ENCODE peak calls at places on chromosomes 7 and 10, in six cellular contexts. C, E, I, K, L and X are unnamed samples.

GRCh38 chr10:133343557-133343956 is 3.6 kb upstream of the PRAP1 start:
- DNase-seq in C (no peak), E (no peak), I (no peak), K (no peak), L (no peak), X (no peak)

GRCh38 chr10:110260746-110261477 is 43.8 kb downstream of the SMNDC1 start:
- DNase-seq in C (no peak), E (no peak), I (no peak), K (no peak), L (no peak), X (no peak)

GRCh38 chr10:122102867-122103525 is 114.0 kb downstream of the TACC2 start:
- DNase-seq in C (no peak), E (no peak), I (no peak), K (no peak), L (no peak), X (no peak)

GRCh38 chr10:69360485-69361302 is 56.0 kb downstream of the TACR2 start:
- DNase-seq in C (no peak), E (peak), I (peak), K (peak), L (no peak), X (no peak)

GRCh38 chr7:99177165-99177564 is 30.8 kb downstream of the KPNA7 start:
- DNase-seq in C (no peak), E (no peak), I (no peak), K (no peak), L (no peak), X (no peak)

GRCh38 chr7:106423836-106424475 is 139.2 kb upstream of the NAMPT start:
- DNase-seq in C (no peak), E (no peak), I (no peak), K (no peak), L (no peak), X (no peak)

GRCh38 chr7:93409324-93409723 is 165.2 kb downstream of the CALCR start:
- DNase-seq in C (no peak), E (no peak), I (no peak), K (no peak), L (no peak), X (no peak)

GRCh38 chr7:131518626-131519025 is 37.8 kb downstream of the PODXL start:
- DNase-seq in C (no peak), E (no peak), I (no peak), K (no peak), L (no peak), X (no peak)

GRCh38 chr7:38318803-38319416 is 45.5 kb upstream of the TARP start:
- DNase-seq in C (peak), E (peak), I (no peak), K (peak), L (no peak), X (no peak)

GRCh38 chr7:1042161-1042833 is 2.0 kb upstream of the GPR146 start:
- DNase-seq in C (no peak), E (no peak), I (no peak), K (no peak), L (no peak), X (no peak)

GRCh38 chr10:11345224-11346054 is 266.0 kb downstream of the USP6NL start:
- DNase-seq in C (no peak), E (peak), I (no peak), K (no peak), L (no peak), X (no peak)

GRCh38 chr10:79266543-79267312 is 80.5 kb upstream of the PPIF start:
- DNase-seq in C (no peak), E (no peak), I (peak), K (peak), L (no peak), X (no peak)

GRCh38 chr10:100888957-100889356 is 23.8 kb upstream of the SLF2 start:
- DNase-seq in C (no peak), E (no peak), I (no peak), K (no peak), L (no peak), X (no peak)

GRCh38 chr10:96043895-96044580 is 655 bp downstream of the CCNJ start:
- DNase-seq in C (peak), E (peak), I (peak), K (no peak), L (peak), X (peak)

GRCh38 chr7:46854958-46855473 is 726.9 kb downstream of the TNS3 start:
- DNase-seq in C (no peak), E (no peak), I (no peak), K (no peak), L (no peak), X (no peak)

GRCh38 chr10:35493196-35494118 is 111.7 kb upstream of the GJD4 start:
- DNase-seq in C (no peak), E (peak), I (no peak), K (no peak), L (no peak), X (no peak)

GRCh38 chr7:80895056-80895455 is 23.8 kb downstream of the SEMA3C start:
- DNase-seq in C (no peak), E (no peak), I (no peak), K (no peak), L (no peak), X (no peak)

GRCh38 chr7:158377800-158378623 is 209.6 kb downstream of the PTPRN2 start:
- DNase-seq in C (no peak), E (no peak), I (no peak), K (no peak), L (no peak), X (no peak)

GRCh38 chr10:79128923-79129305 is 60.1 kb downstream of the ZMIZ1 start:
- DNase-seq in C (no peak), E (no peak), I (no peak), K (no peak), L (no peak), X (no peak)

GRCh38 chr7:27961255-27961654 is 219.3 kb downstream of the JAZF1 start:
- DNase-seq in C (no peak), E (peak), I (no peak), K (no peak), L (no peak), X (no peak)

GRCh38 chr7:27191716-27192545 is 6.9 kb upstream of the HOXA11 start:
- DNase-seq in C (peak), E (no peak), I (no peak), K (no peak), L (no peak), X (no peak)

GRCh38 chr10:75926763-75927162 is 495.3 kb downstream of the LRMDA start:
- DNase-seq in C (no peak), E (peak), I (no peak), K (no peak), L (no peak), X (no peak)
- TF ChIP-seq CTCF in C (no peak), E (no peak), I (no peak), K (no peak), L (no peak), X (no peak)

GRCh38 chr10:131938681-131939080 is 37.9 kb downstream of the PPP2R2D start:
- DNase-seq in C (no peak), E (no peak), I (no peak), K (no peak), L (no peak), X (no peak)

GRCh38 chr10:131946321-131946751 is 35.4 kb downstream of the BNIP3 start:
- DNase-seq in C (no peak), E (no peak), I (no peak), K (peak), L (no peak), X (peak)

GRCh38 chr10:131946880-131947279 is 34.8 kb downstream of the BNIP3 start:
- DNase-seq in C (no peak), E (no peak), I (no peak), K (no peak), L (no peak), X (peak)

GRCh38 chr10:131942455-131942854 is 39.3 kb downstream of the BNIP3 start:
- DNase-seq in C (no peak), E (no peak), I (no peak), K (no peak), L (no peak), X (no peak)

DNA sequence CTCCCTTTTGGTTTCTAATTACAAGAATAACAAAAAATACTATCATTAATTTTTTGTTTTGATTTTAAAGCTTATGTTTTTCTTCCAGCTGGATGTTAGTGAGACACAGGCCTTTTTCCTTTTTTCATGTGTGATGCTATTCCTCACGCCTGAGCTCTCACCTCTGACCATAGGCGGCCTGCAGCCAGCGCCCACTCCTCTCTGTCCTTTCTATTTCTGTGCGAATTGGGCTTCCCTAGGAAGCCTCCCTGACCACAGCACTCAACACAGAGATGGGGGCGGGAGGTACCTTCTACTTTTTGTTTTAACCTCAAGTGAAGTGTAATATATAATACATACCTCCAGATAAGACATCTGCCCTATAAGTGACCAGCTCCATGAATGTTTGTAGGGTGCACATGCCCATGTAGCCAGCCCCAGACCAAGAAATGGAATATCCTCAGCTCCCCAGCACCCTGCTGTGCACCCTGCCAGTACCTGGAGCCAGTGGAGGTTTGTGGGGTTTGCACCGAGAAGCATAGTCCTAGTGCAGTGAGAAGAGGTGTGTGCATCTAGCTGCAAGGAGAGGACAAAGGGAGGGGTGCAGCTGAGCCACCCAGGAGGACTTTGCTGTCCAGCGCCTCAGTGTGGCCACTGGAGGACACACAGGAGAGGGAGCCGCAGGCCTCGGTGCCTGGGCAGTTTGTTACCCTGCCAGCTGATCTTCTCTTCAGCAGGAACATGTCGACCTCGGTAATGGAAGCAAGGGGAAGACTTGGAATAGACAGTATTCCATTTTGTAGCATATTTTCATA is 38.5 kb downstream of the BNIP3 start:
- DNase-seq in C (peak), E (peak), I (peak), K (no peak), L (no peak), X (peak)
- TF ChIP-seq CTCF in C (peak), E (no peak), I (peak), K (peak), L (peak), X (peak)

GRCh38 chr7:137454169-137455166 is 110.9 kb upstream of the PTN start:
- DNase-seq in C (peak), E (no peak), I (no peak), K (no peak), L (no peak), X (no peak)
- TF ChIP-seq CTCF in C (peak), E (peak), I (peak), K (peak), L (peak), X (peak)

DNA sequence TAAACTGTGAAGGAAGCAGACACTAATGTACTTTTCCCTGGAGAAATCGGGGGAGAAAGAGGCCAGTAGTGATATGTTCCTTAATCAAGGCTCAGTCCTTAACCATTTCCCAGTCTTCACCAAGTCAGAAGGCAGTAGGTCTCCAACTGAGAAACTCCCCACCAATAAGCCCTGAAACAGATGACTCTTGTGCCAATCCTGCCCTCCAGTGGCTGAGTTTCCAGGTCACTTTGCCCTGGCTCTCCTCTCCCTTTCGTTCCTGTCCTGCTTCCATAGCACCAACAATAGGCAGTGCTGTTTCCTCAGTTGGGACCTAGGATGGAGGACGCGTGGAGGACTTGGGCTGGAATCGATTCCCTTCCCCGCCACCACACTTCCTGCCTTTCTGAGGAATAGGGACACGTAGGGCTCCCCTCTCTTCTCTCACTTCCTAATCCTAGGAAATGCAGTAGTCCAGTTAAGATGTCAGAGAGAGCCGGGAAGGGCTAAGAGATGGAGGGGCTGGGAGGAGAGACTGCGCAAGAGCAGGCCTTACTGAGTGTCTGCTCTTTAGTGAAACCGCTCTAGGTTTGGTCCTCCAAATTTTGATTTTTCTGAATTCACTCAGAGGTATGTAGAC is 23.4 kb downstream of the ATOH7 start:
- DNase-seq in C (peak), E (peak), I (no peak), K (peak), L (peak), X (no peak)
- TF ChIP-seq CTCF in C (peak), E (peak), I (peak), K (peak), L (peak), X (peak)